ENCODE peak calls at places on chromosomes 16 and 17, in seven cellular contexts. T is endothelial cell, G is fibroblast of pulmonary artery, I is GM20000, R is coronary artery, M is ascending aorta, U is AG04449. Y is an unnamed sample.

GRCh38 chr17:77885678-77886386 is 72.7 kb upstream of the TNRC6C start:
- DNase-seq in T (no peak), G (no peak), I (no peak), R (no peak), M (no peak), U (no peak), Y (no peak)

GRCh38 chr16:17050468-17050867 is 420.3 kb downstream of the XYLT1 start:
- DNase-seq in T (no peak), G (no peak), I (no peak), R (no peak), M (no peak), U (no peak), Y (no peak)

GRCh38 chr16:11303405-11304138 is 22.4 kb upstream of the PRM1 start:
- DNase-seq in T (no peak), G (no peak), I (no peak), R (no peak), M (no peak), U (no peak), Y (no peak)

GRCh38 chr17:80443916-80444708 is 29.1 kb downstream of the ENDOV start:
- DNase-seq in T (no peak), G (no peak), I (no peak), R (no peak), M (no peak), U (no peak), Y (no peak)

GRCh38 chr17:36089888-36090836 is at the start of gene CCL3:
- DNase-seq in T (no peak), G (no peak), I (peak; percentile 54), R (no peak), M (no peak), U (no peak), Y (peak; percentile 59)

GRCh38 chr17:50196036-50196435 is 5.4 kb downstream of the COL1A1 start:
- DNase-seq in T (no peak), G (no peak), I (no peak), R (no peak), M (no peak), U (no peak), Y (no peak)

GRCh38 chr16:70805380-70805779 is 4.4 kb upstream of the VAC14 start:
- DNase-seq in T (no peak), G (no peak), I (no peak), R (no peak), M (no peak), U (no peak), Y (no peak)

GRCh38 chr16:3755249-3755648 is 37.9 kb upstream of the TRAP1 start:
- DNase-seq in T (no peak), G (no peak), I (no peak), R (no peak), M (no peak), U (no peak), Y (no peak)

GRCh38 chr16:87895641-87896141 is 26.4 kb upstream of the SLC7A5 start:
- DNase-seq in T (no peak), G (no peak), I (peak; percentile 70), R (no peak), M (no peak), U (no peak), Y (peak; percentile 75)

GRCh38 chr17:18309202-18309601 is 5.6 kb downstream of the TOP3A start:
- DNase-seq in T (no peak), G (no peak), I (no peak), R (no peak), M (no peak), U (no peak), Y (no peak)

GRCh38 chr16:30491744-30492308 is 19.3 kb downstream of the ITGAL start:
- DNase-seq in T (no peak), G (peak; percentile 80), I (no peak), R (no peak), M (no peak), U (no peak), Y (no peak)

GRCh38 chr16:78639775-78640174 is 540.3 kb downstream of the WWOX start:
- DNase-seq in T (no peak), G (no peak), I (no peak), R (no peak), M (no peak), U (no peak), Y (no peak)

GRCh38 chr16:53430363-53430762 is 3.9 kb upstream of the RBL2 start:
- DNase-seq in T (no peak), G (no peak), I (no peak), R (no peak), M (no peak), U (no peak), Y (no peak)

GRCh38 chr17:6893382-6894205 is 62.1 kb upstream of the TEKT1 start:
- DNase-seq in T (no peak), G (no peak), I (no peak), R (no peak), M (no peak), U (no peak), Y (no peak)

GRCh38 chr16:80034948-80035700 is 434.6 kb upstream of the MAF start:
- DNase-seq in T (no peak), G (no peak), I (no peak), R (no peak), M (no peak), U (no peak), Y (no peak)

GRCh38 chr17:45967378-45967777 is 31.7 kb upstream of the STH start:
- DNase-seq in T (no peak), G (no peak), I (no peak), R (no peak), M (no peak), U (no peak), Y (no peak)

GRCh38 chr17:6241996-6242395 is 171.8 kb downstream of the WSCD1 start:
- DNase-seq in T (no peak), G (no peak), I (no peak), R (peak; percentile 43), M (no peak), U (no peak), Y (no peak)

GRCh38 chr17:32463304-32463703 is 19.0 kb downstream of the PSMD11 start:
- DNase-seq in T (no peak), G (no peak), I (no peak), R (no peak), M (no peak), U (no peak), Y (no peak)

GRCh38 chr16:71659471-71659870 is 33.5 kb downstream of the MARVELD3 start:
- DNase-seq in T (no peak), G (no peak), I (no peak), R (no peak), M (no peak), U (no peak), Y (no peak)

DNA sequence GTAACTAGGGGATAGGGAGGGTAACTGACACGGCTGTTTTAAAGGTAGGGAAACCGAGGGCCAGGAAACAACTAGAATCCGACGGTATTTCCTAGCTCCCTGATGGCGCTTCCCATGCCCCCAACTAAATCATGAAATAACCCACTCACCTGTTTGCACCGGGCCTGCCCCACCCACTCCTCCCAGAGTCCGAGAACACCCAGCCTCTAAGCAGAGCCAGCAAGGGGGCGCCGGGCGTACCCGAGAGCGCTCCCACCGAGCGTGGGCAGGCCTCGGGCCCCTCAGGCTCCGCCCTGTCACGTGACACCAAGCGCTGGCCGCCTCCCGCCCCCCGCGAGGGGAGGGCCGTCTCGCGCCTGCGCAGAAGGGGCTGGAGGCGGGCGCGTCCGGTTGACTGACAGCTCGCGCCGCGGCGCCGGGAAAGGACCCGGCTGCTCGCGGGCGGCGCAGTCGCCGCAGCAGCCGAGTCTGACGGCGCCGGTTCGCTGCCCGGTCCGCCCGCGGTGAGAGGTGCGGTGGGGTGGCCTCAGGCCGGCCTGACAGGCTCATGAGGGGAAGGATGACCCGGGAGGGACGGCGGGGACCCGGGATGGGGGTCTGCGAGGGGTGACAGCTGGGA is at the start of gene KIAA0513:
- DNase-seq in T (peak; percentile 99), G (peak; percentile 93), I (peak; percentile 99), R (peak; percentile 94), M (peak; percentile 60), U (no peak), Y (peak; percentile 99)
- TF ChIP-seq CTCF in T (no peak), G (no peak), I (peak; percentile 43), R (no peak), M (no peak), U (peak; percentile 34), Y (peak; percentile 31)

DNA sequence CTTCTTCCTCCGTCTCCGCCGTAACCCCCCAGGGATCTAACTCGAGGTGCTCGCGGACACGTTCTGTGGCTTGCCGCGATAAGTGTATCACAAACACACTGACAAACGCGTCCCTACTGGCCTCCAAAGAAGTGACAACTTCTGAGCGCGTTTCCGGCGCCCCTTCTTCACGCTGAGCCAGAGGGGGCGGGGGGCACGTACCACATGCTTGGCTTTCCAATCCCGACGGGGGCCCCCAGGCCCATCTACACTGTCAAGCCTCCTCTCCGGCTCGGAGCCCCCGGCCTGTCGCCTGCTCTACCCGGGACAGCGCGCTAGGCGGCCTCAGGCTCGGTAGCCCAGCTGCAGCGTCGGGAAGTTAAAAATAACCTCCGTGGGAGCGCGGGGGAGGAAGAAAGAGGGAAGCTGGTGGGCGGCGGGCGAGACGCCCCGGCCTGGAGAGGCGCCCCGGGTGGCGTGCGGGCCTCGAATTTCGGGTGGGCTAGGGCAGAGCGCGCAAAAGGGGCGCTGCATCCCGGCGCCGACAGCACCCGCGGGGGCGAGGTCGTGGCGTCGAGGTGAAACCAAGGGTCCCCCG is 676 bp upstream of the SPHK1 start:
- DNase-seq in T (peak; percentile 58), G (peak; percentile 63), I (peak; percentile 77), R (no peak), M (no peak), U (no peak), Y (peak; percentile 73)
- TF ChIP-seq CTCF in T (peak; percentile 37), G (peak; percentile 19), I (peak; percentile 3), R (peak; percentile 26), M (peak; percentile 21), U (peak; percentile 30), Y (no peak)

DNA sequence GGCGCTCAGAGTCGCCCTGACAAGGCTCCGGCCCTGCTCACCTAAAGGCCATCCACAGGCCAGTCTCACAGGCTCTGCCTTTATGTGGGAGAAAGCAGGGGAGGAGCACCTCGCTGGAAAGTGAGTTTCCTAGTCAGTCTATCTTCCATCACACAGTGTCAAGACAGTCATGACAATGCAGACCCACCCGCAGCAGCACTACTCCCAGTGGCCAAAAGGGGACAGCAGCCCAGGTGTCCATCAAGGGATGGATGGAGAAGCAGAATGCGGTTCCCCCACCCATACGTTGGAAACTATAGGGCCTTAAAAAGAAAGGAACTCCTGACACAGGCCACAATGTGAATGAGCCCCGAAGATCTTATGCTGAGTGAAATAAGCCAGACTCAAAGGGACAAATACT is 226.8 kb downstream of the ENGASE start:
- DNase-seq in T (no peak), G (no peak), I (no peak), R (no peak), M (no peak), U (no peak), Y (no peak)
- TF ChIP-seq CTCF in T (no peak), G (no peak), I (no peak), R (no peak), M (no peak), U (no peak), Y (no peak)

GRCh38 chr17:60524463-60525346 is 1.3 kb downstream of the APPBP2 start:
- DNase-seq in T (no peak), G (peak; percentile 26), I (no peak), R (no peak), M (no peak), U (no peak), Y (no peak)
- TF ChIP-seq CTCF in T (no peak), G (no peak), I (no peak), R (no peak), M (no peak), U (no peak), Y (no peak)